ENCODE peak calls at places on chromosomes 12 and 14, in five cellular contexts. One of them, this sample, is unnamed.

GRCh38 chr14:106308839-106309389 is 782.5 kb downstream of the TMEM121 start:
- DNase-seq in HFF-Myc: no peak
- DNase-seq in A549: peak
- DNase-seq in H9: peak
- DNase-seq in astrocyte of the spinal cord: no peak
- DNase-seq in this sample: peak

GRCh38 chr12:6936642-6937480 is 6.8 kb upstream of the RNU7-1 start:
- DNase-seq in H9: peak
- DNase-seq in A549: no peak
- DNase-seq in astrocyte of the spinal cord: no peak
- DNase-seq in HFF-Myc: no peak
- DNase-seq in this sample: peak

GRCh38 chr12:128707488-128707887 is 116.3 kb downstream of the SLC15A4 start:
- DNase-seq in HFF-Myc: no peak
- DNase-seq in astrocyte of the spinal cord: no peak
- DNase-seq in H9: peak
- DNase-seq in A549: no peak
- DNase-seq in this sample: no peak

GRCh38 chr12:120962487-120963054 is 15.8 kb upstream of the HNF1A start:
- DNase-seq in astrocyte of the spinal cord: no peak
- DNase-seq in HFF-Myc: no peak
- DNase-seq in H9: no peak
- DNase-seq in A549: no peak
- DNase-seq in this sample: no peak

GRCh38 chr12:104201238-104202001 is 14.2 kb upstream of the TXNRD1 start:
- DNase-seq in A549: peak
- DNase-seq in HFF-Myc: no peak
- DNase-seq in astrocyte of the spinal cord: peak
- DNase-seq in H9: peak
- DNase-seq in this sample: peak

GRCh38 chr14:38290601-38291190 is 34.8 kb upstream of the CLEC14A start:
- DNase-seq in A549: no peak
- DNase-seq in astrocyte of the spinal cord: peak
- DNase-seq in HFF-Myc: peak
- DNase-seq in H9: no peak
- DNase-seq in this sample: no peak

GRCh38 chr12:51905507-51906438 is 1.5 kb upstream of the ACVRL1 start:
- DNase-seq in HFF-Myc: no peak
- DNase-seq in astrocyte of the spinal cord: no peak
- DNase-seq in A549: no peak
- DNase-seq in H9: no peak
- DNase-seq in this sample: no peak

GRCh38 chr14:73594491-73594890 is 2.8 kb downstream of the ACOT4 start:
- DNase-seq in A549: no peak
- DNase-seq in HFF-Myc: no peak
- DNase-seq in astrocyte of the spinal cord: no peak
- DNase-seq in H9: no peak
- DNase-seq in this sample: no peak

GRCh38 chr14:80275208-80275850 is 64.0 kb upstream of the DIO2 start:
- DNase-seq in H9: no peak
- DNase-seq in A549: no peak
- DNase-seq in HFF-Myc: no peak
- DNase-seq in astrocyte of the spinal cord: peak
- DNase-seq in this sample: no peak

GRCh38 chr12:75908961-75909699 is 122.4 kb downstream of the PHLDA1 start:
- DNase-seq in H9: no peak
- DNase-seq in A549: peak
- DNase-seq in HFF-Myc: peak
- DNase-seq in astrocyte of the spinal cord: peak
- DNase-seq in this sample: no peak

GRCh38 chr12:69440016-69440415 is 30.2 kb upstream of the FRS2 start:
- DNase-seq in H9: no peak
- DNase-seq in A549: no peak
- DNase-seq in astrocyte of the spinal cord: no peak
- DNase-seq in HFF-Myc: no peak
- DNase-seq in this sample: peak

GRCh38 chr12:52063986-52064649 is 5.7 kb upstream of the ATG101 start:
- DNase-seq in H9: no peak
- DNase-seq in astrocyte of the spinal cord: peak
- DNase-seq in A549: peak
- DNase-seq in HFF-Myc: no peak
- DNase-seq in this sample: no peak

GRCh38 chr12:8989425-8989824 is at the start of gene KLRG1:
- DNase-seq in A549: no peak
- DNase-seq in HFF-Myc: no peak
- DNase-seq in H9: no peak
- DNase-seq in astrocyte of the spinal cord: no peak
- DNase-seq in this sample: no peak

GRCh38 chr14:81087230-81087629 is 131.8 kb downstream of the TSHR start:
- DNase-seq in A549: no peak
- DNase-seq in H9: no peak
- DNase-seq in astrocyte of the spinal cord: no peak
- DNase-seq in HFF-Myc: no peak
- DNase-seq in this sample: no peak

GRCh38 chr12:113853491-113853890 is 112.6 kb downstream of the RBM19 start:
- DNase-seq in H9: no peak
- DNase-seq in A549: no peak
- DNase-seq in astrocyte of the spinal cord: no peak
- DNase-seq in HFF-Myc: no peak
- DNase-seq in this sample: no peak
- TF ChIP-seq CTCF in H9: no peak
- TF ChIP-seq CTCF in A549: no peak
- TF ChIP-seq CTCF in astrocyte of the spinal cord: no peak
- TF ChIP-seq CTCF in HFF-Myc: no peak
- TF ChIP-seq CTCF in this sample: no peak

GRCh38 chr12:131116437-131117117 is 162.9 kb downstream of the ADGRD1 start:
- DNase-seq in A549: peak
- DNase-seq in H9: peak
- DNase-seq in HFF-Myc: no peak
- DNase-seq in astrocyte of the spinal cord: no peak
- DNase-seq in this sample: peak
- TF ChIP-seq CTCF in A549: peak
- TF ChIP-seq CTCF in H9: peak
- TF ChIP-seq CTCF in HFF-Myc: peak
- TF ChIP-seq CTCF in astrocyte of the spinal cord: no peak
- TF ChIP-seq CTCF in this sample: peak

GRCh38 chr12:68237523-68238070 is 12.0 kb upstream of the IL26 start:
- DNase-seq in A549: no peak
- DNase-seq in H9: no peak
- DNase-seq in HFF-Myc: no peak
- DNase-seq in astrocyte of the spinal cord: no peak
- DNase-seq in this sample: no peak

GRCh38 chr12:68237068-68237467 is 11.5 kb upstream of the IL26 start:
- DNase-seq in astrocyte of the spinal cord: no peak
- DNase-seq in A549: no peak
- DNase-seq in HFF-Myc: no peak
- DNase-seq in H9: no peak
- DNase-seq in this sample: no peak

GRCh38 chr12:68234140-68234539 is 8.5 kb upstream of the IL26 start:
- DNase-seq in A549: no peak
- DNase-seq in HFF-Myc: no peak
- DNase-seq in astrocyte of the spinal cord: no peak
- DNase-seq in H9: no peak
- DNase-seq in this sample: no peak

GRCh38 chr12:68235576-68235975 is 10.0 kb upstream of the IL26 start:
- DNase-seq in A549: no peak
- DNase-seq in H9: no peak
- DNase-seq in HFF-Myc: no peak
- DNase-seq in astrocyte of the spinal cord: no peak
- DNase-seq in this sample: no peak

DNA sequence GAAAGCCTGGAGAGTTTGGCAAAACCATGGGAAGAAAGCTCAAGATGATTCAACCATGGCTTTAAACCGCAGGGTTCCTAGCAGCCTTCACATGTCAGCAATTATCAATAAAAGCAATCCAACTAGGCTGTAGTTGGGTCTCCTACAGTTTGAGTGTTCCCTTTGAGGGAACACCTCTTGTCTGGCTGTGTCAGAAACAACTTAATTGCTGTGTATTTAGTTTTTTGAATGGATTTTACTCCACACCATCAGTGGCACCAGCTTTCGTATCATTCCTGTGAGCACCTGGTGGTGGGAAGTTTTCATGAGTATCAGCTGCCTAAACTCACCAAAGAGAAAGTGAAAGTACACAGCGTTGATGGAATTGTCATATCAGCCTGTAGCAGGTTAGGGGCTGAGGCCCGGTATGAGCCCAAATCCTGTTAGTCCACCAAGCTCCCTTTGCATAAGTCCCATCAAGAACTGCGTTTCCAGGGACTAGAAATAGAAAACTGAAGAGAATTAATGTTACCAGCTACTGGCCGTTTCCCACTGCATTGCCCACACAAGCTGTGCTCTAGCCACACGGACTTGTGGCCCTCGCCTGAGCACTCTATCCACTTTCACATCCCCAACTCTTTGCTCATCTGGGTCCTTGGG is 10.9 kb upstream of the IL26 start:
- DNase-seq in astrocyte of the spinal cord: no peak
- DNase-seq in H9: no peak
- DNase-seq in A549: no peak
- DNase-seq in HFF-Myc: no peak
- DNase-seq in this sample: peak
- TF ChIP-seq CTCF in astrocyte of the spinal cord: no peak
- TF ChIP-seq CTCF in H9: no peak
- TF ChIP-seq CTCF in A549: no peak
- TF ChIP-seq CTCF in HFF-Myc: no peak
- TF ChIP-seq CTCF in this sample: no peak

GRCh38 chr12:26119391-26119981 is 5.4 kb downstream of the BHLHE41 start:
- DNase-seq in HFF-Myc: no peak
- DNase-seq in H9: no peak
- DNase-seq in A549: peak
- DNase-seq in astrocyte of the spinal cord: peak
- DNase-seq in this sample: peak
- TF ChIP-seq CTCF in HFF-Myc: peak
- TF ChIP-seq CTCF in H9: peak
- TF ChIP-seq CTCF in A549: peak
- TF ChIP-seq CTCF in astrocyte of the spinal cord: peak
- TF ChIP-seq CTCF in this sample: peak

DNA sequence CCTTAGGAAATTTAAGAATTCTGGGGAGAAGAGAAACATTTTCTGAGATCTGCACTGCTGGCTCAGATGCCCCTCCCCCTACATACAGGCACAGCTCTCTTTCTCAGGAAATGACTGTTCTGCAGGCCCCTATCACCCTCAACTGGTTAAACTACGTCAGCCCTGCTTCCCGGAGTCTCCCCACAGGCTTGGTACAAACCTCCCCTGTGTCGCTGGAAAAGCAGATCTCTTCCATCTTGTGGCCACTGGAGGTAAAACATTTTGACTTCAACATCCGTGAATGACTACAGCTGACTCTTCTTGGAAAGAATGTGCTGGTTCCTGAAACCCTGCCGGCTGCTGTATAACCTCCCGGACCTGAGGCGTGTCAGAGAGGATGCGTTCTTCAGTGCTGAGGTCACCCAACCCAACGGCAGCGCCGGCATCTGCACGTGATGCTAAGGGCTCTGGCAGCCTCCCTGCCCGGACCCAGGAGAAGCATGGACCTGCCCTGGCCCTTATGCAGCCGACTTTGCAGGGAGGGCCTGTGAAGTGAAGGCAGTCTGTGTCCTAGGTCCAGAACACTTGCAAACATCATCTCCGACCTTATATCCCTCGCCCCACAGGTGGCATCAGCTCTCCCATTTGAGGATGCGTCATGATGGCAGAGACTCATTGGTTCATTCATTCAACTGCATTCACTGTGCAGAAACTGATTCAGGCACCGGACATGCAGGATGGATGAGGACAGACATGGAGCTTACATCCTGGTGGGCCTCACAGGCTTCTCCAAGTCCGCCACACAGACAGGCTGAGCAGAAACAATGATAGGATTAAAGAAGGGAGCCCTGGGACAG is 129.2 kb downstream of the GCH1 start:
- DNase-seq in astrocyte of the spinal cord: peak
- DNase-seq in A549: peak
- DNase-seq in H9: peak
- DNase-seq in HFF-Myc: peak
- DNase-seq in this sample: peak
- TF ChIP-seq CTCF in astrocyte of the spinal cord: peak
- TF ChIP-seq CTCF in A549: peak
- TF ChIP-seq CTCF in H9: peak
- TF ChIP-seq CTCF in HFF-Myc: peak
- TF ChIP-seq CTCF in this sample: peak

GRCh38 chr14:89184952-89185351 is 232.1 kb downstream of the FOXN3 start:
- DNase-seq in astrocyte of the spinal cord: no peak
- DNase-seq in HFF-Myc: no peak
- DNase-seq in A549: no peak
- DNase-seq in H9: no peak
- DNase-seq in this sample: no peak

GRCh38 chr14:89187501-89187900 is 229.5 kb downstream of the FOXN3 start:
- DNase-seq in HFF-Myc: no peak
- DNase-seq in A549: no peak
- DNase-seq in H9: no peak
- DNase-seq in astrocyte of the spinal cord: no peak
- DNase-seq in this sample: no peak

GRCh38 chr14:89188492-89188891 is 228.5 kb downstream of the FOXN3 start:
- DNase-seq in astrocyte of the spinal cord: no peak
- DNase-seq in A549: no peak
- DNase-seq in HFF-Myc: no peak
- DNase-seq in H9: no peak
- DNase-seq in this sample: no peak

GRCh38 chr14:89185919-89186849 is 230.8 kb downstream of the FOXN3 start:
- DNase-seq in HFF-Myc: peak
- DNase-seq in A549: peak
- DNase-seq in astrocyte of the spinal cord: peak
- DNase-seq in H9: no peak
- DNase-seq in this sample: no peak

GRCh38 chr14:89186850-89187376 is 230.1 kb downstream of the FOXN3 start:
- DNase-seq in astrocyte of the spinal cord: no peak
- DNase-seq in H9: no peak
- DNase-seq in HFF-Myc: no peak
- DNase-seq in A549: no peak
- DNase-seq in this sample: no peak
- TF ChIP-seq CTCF in astrocyte of the spinal cord: no peak
- TF ChIP-seq CTCF in H9: no peak
- TF ChIP-seq CTCF in HFF-Myc: no peak
- TF ChIP-seq CTCF in A549: no peak
- TF ChIP-seq CTCF in this sample: no peak

This sample was measured in Calu3.